ENCODE peak calls at places on chromosome 13, in seven cellular contexts. Y, S, H, E, Q, Z and O are unnamed samples.

GRCh38 chr13:86932935-86933334 is 738.2 kb upstream of the SLITRK5 start:
- DNase-seq in H (no peak), Q (peak; percentile 43), Z (no peak), Y (no peak), E (no peak), S (peak; percentile 43), O (no peak)

GRCh38 chr13:107680115-107680514 is 535.2 kb downstream of the LIG4 start:
- DNase-seq in Q (no peak), E (no peak), Z (no peak), Y (no peak), H (no peak), S (peak; percentile 28), O (peak; percentile 27)

GRCh38 chr13:37395544-37395943 is 203.0 kb downstream of the POSTN start:
- DNase-seq in Q (no peak), H (no peak), Z (no peak), Y (no peak), E (no peak), S (peak; percentile 8), O (no peak)

GRCh38 chr13:44396963-44397580 is 23.4 kb downstream of the SERP2 start:
- DNase-seq in Z (peak; percentile 36), S (peak; percentile 26), E (no peak), H (no peak), Q (no peak), Y (no peak), O (peak; percentile 77)

GRCh38 chr13:43316997-43317396 is 293.6 kb downstream of the DNAJC15 start:
- DNase-seq in E (no peak), Z (no peak), H (no peak), S (peak; percentile 67), Y (no peak), Q (no peak), O (peak; percentile 80)

GRCh38 chr13:38519229-38519910 is 167.5 kb upstream of the FREM2 start:
- DNase-seq in S (no peak), Q (peak; percentile 31), E (no peak), Y (no peak), Z (no peak), H (no peak), O (no peak)

GRCh38 chr13:19283836-19284235 is 102.2 kb upstream of the TUBA3C start:
- DNase-seq in Y (no peak), Z (no peak), H (no peak), Q (no peak), E (no peak), S (no peak), O (no peak)

GRCh38 chr13:60164490-60164889 is 762 bp upstream of the DIAPH3 start:
- DNase-seq in E (no peak), Q (no peak), Y (no peak), H (no peak), Z (no peak), S (peak; percentile 2), O (no peak)

GRCh38 chr13:20460744-20461143 is 64.9 kb downstream of the CRYL1 start:
- DNase-seq in H (no peak), Q (no peak), E (no peak), Z (no peak), Y (no peak), S (no peak), O (no peak)

GRCh38 chr13:51632643-51633357 is 48.5 kb downstream of the WDFY2 start:
- DNase-seq in E (peak; percentile 77), S (no peak), Q (no peak), Z (no peak), H (no peak), Y (no peak), O (no peak)

GRCh38 chr13:52455677-52456041 is 381 bp downstream of the CKAP2 start:
- DNase-seq in Q (no peak), H (no peak), S (peak; percentile 43), Y (peak; percentile 75), Z (peak; percentile 67), E (peak; percentile 73), O (peak; percentile 93)

GRCh38 chr13:20983386-20983785 is 78.0 kb downstream of the LATS2 start:
- DNase-seq in Z (no peak), Q (no peak), Y (no peak), S (no peak), H (no peak), E (no peak), O (no peak)

GRCh38 chr13:20654156-20654555 is 49.3 kb upstream of the IL17D start:
- DNase-seq in S (peak; percentile 53), Y (no peak), Q (no peak), H (no peak), Z (no peak), E (no peak), O (no peak)

GRCh38 chr13:98240974-98241373 is 63.9 kb upstream of the RNF113B start:
- DNase-seq in Q (no peak), Y (no peak), E (no peak), S (no peak), H (no peak), Z (no peak), O (no peak)

GRCh38 chr13:98450495-98451167 is 126.3 kb downstream of the STK24 start:
- DNase-seq in S (no peak), H (no peak), Q (no peak), Y (no peak), E (peak; percentile 19), Z (no peak), O (no peak)

GRCh38 chr13:23658929-23659541 is 88.8 kb downstream of the TNFRSF19 start:
- DNase-seq in H (no peak), Z (no peak), E (no peak), S (no peak), Q (no peak), Y (no peak), O (no peak)

GRCh38 chr13:95530178-95530577 is 22.3 kb upstream of the CLDN10 start:
- DNase-seq in Q (no peak), E (peak; percentile 38), S (peak; percentile 5), H (no peak), Y (peak; percentile 51), Z (no peak), O (no peak)

GRCh38 chr13:70585109-70585508 is 476.9 kb upstream of the KLHL1 start:
- DNase-seq in E (no peak), Z (no peak), Y (no peak), H (no peak), Q (no peak), S (no peak), O (no peak)

GRCh38 chr13:35252536-35253205 is 223.8 kb downstream of the MAB21L1 start:
- DNase-seq in E (no peak), Z (no peak), H (peak; percentile 21), Y (no peak), S (no peak), Q (no peak), O (no peak)

DNA sequence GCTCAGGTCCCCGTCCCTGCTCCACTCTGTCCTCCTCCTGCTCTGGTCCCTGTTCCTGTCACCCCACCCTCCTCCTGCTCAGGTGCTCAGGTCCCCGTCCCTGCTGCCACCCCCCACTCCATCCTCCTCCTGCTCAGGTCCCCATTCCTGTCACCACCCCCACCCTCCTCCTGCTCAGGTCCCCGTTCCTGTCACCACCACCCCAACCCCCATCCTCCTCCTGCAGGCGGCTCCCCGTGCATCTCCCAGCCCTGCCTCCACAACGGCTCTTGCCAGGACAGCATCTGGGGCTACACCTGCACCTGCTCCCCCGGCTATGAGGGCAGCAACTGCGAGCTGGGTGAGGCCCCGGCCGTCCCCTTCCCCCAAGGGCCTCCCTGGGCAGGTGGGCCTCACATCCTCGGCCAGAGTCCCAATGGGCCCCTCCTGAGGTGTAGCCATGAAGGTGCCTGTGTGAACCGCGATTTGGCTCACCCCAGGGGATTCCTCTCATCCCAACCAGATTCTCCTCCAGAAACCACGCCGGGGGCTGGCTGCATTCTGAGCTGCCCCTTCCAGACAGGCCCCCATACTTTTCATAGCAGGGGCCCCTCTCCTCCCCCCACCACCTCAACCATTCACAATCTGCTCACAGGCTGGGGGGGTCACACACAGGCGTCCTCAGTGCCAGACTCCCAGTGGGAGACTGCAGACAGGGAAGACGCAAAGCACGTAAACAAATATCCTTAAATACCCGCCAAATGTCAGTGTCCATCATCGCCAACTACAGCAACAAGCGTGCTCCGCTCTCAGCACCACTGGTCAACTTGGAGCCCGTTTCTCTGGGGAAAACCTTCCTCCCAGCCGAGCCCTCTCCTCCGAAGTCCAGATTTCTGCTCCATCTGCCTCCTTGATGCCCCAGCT is 4.6 kb downstream of the PROZ start:
- DNase-seq in H (no peak), Z (no peak), Q (no peak), Y (no peak), S (no peak), E (no peak), O (no peak)
- TF ChIP-seq RFX5 in H (no peak), Z (no peak), Q (no peak), Y (no peak), S (no peak), E (no peak), O (no peak)

DNA sequence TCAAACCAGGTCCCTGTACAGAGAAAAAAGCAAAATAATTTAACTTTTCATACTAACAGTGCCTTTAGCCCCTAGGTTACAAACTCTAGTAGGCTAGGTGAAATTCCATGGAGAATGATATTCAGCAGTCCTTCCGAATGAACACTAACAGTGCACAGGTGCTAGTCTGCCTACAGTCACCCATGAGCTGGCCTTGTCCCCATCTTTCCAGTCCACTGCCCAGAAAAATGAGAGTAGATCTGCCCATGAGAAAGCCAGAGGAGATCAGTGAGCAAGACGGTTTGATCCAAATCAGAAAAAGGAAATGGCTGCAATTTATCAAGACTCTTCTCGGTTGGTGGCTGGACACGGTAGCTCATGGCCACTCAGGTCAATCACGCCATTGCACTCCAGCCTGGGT is 524.9 kb downstream of the FGF9 start:
- DNase-seq in H (no peak), Z (no peak), Q (no peak), E (no peak), S (no peak), Y (no peak), O (no peak)
- TF ChIP-seq RFX5 in H (no peak), Z (no peak), Q (no peak), E (no peak), S (no peak), Y (no peak), O (no peak)

GRCh38 chr13:85529216-85529590 is 270.0 kb downstream of the SLITRK6 start:
- DNase-seq in Y (peak; percentile 22), E (no peak), Z (no peak), S (peak; percentile 44), Q (no peak), H (no peak), O (no peak)

GRCh38 chr13:85525411-85525810 is 273.8 kb downstream of the SLITRK6 start:
- DNase-seq in Z (no peak), Y (no peak), H (no peak), E (no peak), S (no peak), Q (no peak), O (no peak)

GRCh38 chr13:85528578-85529215 is 270.5 kb downstream of the SLITRK6 start:
- DNase-seq in S (peak; percentile 90), E (no peak), Q (no peak), Z (no peak), Y (peak; percentile 59), H (no peak), O (no peak)
- TF ChIP-seq RFX5 in S (no peak), E (no peak), Q (no peak), Z (no peak), Y (no peak), H (no peak), O (no peak)

DNA sequence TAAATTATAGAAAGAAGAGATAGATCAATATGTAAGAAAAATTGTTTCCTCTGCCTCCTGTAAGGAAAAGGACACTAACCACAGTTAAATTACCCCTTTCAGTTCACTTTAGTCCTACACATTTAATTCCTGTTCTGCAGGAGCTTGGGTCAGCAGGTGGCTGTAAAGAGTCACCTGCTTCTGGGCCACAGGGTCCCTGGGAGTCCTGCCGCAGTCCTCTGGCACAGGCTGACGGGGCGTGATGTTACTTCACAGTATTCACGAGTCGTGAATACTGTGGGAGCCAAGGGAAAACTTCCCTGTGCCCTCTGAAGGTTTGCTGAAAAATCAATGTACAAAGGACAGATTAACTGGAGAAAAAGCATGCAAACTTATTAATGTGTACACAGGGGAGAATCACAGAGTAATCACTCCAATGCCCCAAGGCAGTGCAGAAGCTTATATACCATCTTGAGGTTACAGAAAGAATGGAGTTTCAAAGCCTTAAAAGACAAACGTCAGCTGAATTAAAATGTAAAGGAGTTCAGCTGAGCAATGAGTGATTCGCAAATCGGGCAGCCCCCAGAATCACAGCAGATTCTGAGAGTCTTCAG is 125.8 kb upstream of the TMTC4 start:
- DNase-seq in E (no peak), S (no peak), H (no peak), Q (no peak), Y (no peak), Z (no peak), O (no peak)
- TF ChIP-seq RFX5 in E (no peak), S (no peak), H (no peak), Q (no peak), Y (no peak), Z (no peak), O (no peak)